ENCODE peak calls at places on chromosome 13, in seven cellular contexts. One of them, this sample, is unnamed.

GRCh38 chr13:38223093-38223492 is 126.6 kb upstream of the UFM1 start:
- DNase-seq in GM04503: no peak
- DNase-seq in T-helper 17 cell: no peak
- DNase-seq in RPMI7951: peak; percentile 7
- DNase-seq in left ventricle myocardium inferior: no peak
- DNase-seq in prostate gland: no peak
- DNase-seq in EL: peak; percentile 47
- DNase-seq in this sample: peak; percentile 4

GRCh38 chr13:59391696-59392095 is 772.0 kb downstream of the DIAPH3 start:
- DNase-seq in prostate gland: no peak
- DNase-seq in left ventricle myocardium inferior: no peak
- DNase-seq in EL: peak; percentile 68
- DNase-seq in T-helper 17 cell: peak; percentile 41
- DNase-seq in GM04503: peak; percentile 7
- DNase-seq in RPMI7951: peak; percentile 27
- DNase-seq in this sample: peak; percentile 75

GRCh38 chr13:52048516-52048915 is 24.0 kb downstream of the UTP14C start:
- DNase-seq in T-helper 17 cell: no peak
- DNase-seq in RPMI7951: no peak
- DNase-seq in EL: peak; percentile 6
- DNase-seq in GM04503: no peak
- DNase-seq in left ventricle myocardium inferior: no peak
- DNase-seq in prostate gland: no peak
- DNase-seq in this sample: no peak

GRCh38 chr13:53788286-53788685 is 759.7 kb downstream of the OLFM4 start:
- DNase-seq in prostate gland: no peak
- DNase-seq in left ventricle myocardium inferior: no peak
- DNase-seq in GM04503: no peak
- DNase-seq in EL: no peak
- DNase-seq in T-helper 17 cell: no peak
- DNase-seq in RPMI7951: no peak
- DNase-seq in this sample: no peak

GRCh38 chr13:74132152-74132767 is 1.9 kb downstream of the KLF12 start:
- DNase-seq in EL: peak; percentile 34
- DNase-seq in left ventricle myocardium inferior: no peak
- DNase-seq in GM04503: no peak
- DNase-seq in T-helper 17 cell: peak; percentile 24
- DNase-seq in prostate gland: no peak
- DNase-seq in RPMI7951: no peak
- DNase-seq in this sample: peak; percentile 34

GRCh38 chr13:50580684-50581305 is 262.7 kb downstream of the DLEU7 start:
- DNase-seq in left ventricle myocardium inferior: no peak
- DNase-seq in EL: peak; percentile 34
- DNase-seq in prostate gland: no peak
- DNase-seq in T-helper 17 cell: no peak
- DNase-seq in GM04503: no peak
- DNase-seq in RPMI7951: peak; percentile 60
- DNase-seq in this sample: no peak

GRCh38 chr13:41370736-41371135 is 59.7 kb downstream of the NAA16 start:
- DNase-seq in prostate gland: no peak
- DNase-seq in RPMI7951: no peak
- DNase-seq in GM04503: no peak
- DNase-seq in left ventricle myocardium inferior: no peak
- DNase-seq in T-helper 17 cell: no peak
- DNase-seq in EL: peak; percentile 41
- DNase-seq in this sample: no peak

GRCh38 chr13:102286326-102286725 is 115.5 kb downstream of the FGF14 start:
- DNase-seq in left ventricle myocardium inferior: no peak
- DNase-seq in EL: peak; percentile 60
- DNase-seq in RPMI7951: peak; percentile 24
- DNase-seq in prostate gland: no peak
- DNase-seq in T-helper 17 cell: no peak
- DNase-seq in GM04503: peak; percentile 45
- DNase-seq in this sample: peak; percentile 92

GRCh38 chr13:98972627-98973026 is 5.2 kb downstream of the DOCK9 start:
- DNase-seq in left ventricle myocardium inferior: no peak
- DNase-seq in T-helper 17 cell: no peak
- DNase-seq in RPMI7951: peak; percentile 82
- DNase-seq in prostate gland: no peak
- DNase-seq in EL: peak; percentile 93
- DNase-seq in GM04503: no peak
- DNase-seq in this sample: peak; percentile 90

GRCh38 chr13:89514534-89515312 is 1832.8 kb upstream of the MIR17HG start:
- DNase-seq in EL: no peak
- DNase-seq in prostate gland: no peak
- DNase-seq in left ventricle myocardium inferior: no peak
- DNase-seq in GM04503: no peak
- DNase-seq in T-helper 17 cell: no peak
- DNase-seq in RPMI7951: peak; percentile 5
- DNase-seq in this sample: peak; percentile 96

GRCh38 chr13:113928701-113929627 is 44.9 kb downstream of the C13orf46 start:
- DNase-seq in RPMI7951: peak; percentile 98
- DNase-seq in EL: peak; percentile 85
- DNase-seq in T-helper 17 cell: no peak
- DNase-seq in prostate gland: peak; percentile 32
- DNase-seq in left ventricle myocardium inferior: peak; percentile 90
- DNase-seq in GM04503: peak; percentile 96
- DNase-seq in this sample: peak; percentile 13

GRCh38 chr13:61414686-61415664 is 674 bp downstream of the PCDH20 start:
- DNase-seq in RPMI7951: no peak
- DNase-seq in T-helper 17 cell: no peak
- DNase-seq in prostate gland: peak; percentile 48
- DNase-seq in EL: no peak
- DNase-seq in GM04503: no peak
- DNase-seq in left ventricle myocardium inferior: peak; percentile 28
- DNase-seq in this sample: peak; percentile 91

GRCh38 chr13:76020421-76020955 is 384.4 kb downstream of the LMO7 start:
- DNase-seq in RPMI7951: no peak
- DNase-seq in T-helper 17 cell: no peak
- DNase-seq in prostate gland: no peak
- DNase-seq in GM04503: no peak
- DNase-seq in left ventricle myocardium inferior: no peak
- DNase-seq in EL: no peak
- DNase-seq in this sample: no peak

GRCh38 chr13:110018009-110018408 is 231.6 kb upstream of the IRS2 start:
- DNase-seq in prostate gland: no peak
- DNase-seq in left ventricle myocardium inferior: no peak
- DNase-seq in T-helper 17 cell: no peak
- DNase-seq in EL: peak; percentile 65
- DNase-seq in RPMI7951: peak; percentile 24
- DNase-seq in GM04503: no peak
- DNase-seq in this sample: peak; percentile 71

This sample was measured in kidney tubule cell.